ENCODE peak calls at places on chromosomes 16 and 17, in ten cellular contexts. One of them, this sample, is unnamed.

GRCh38 chr16:5041604-5042133 is 7.9 kb upstream of the NAGPA start:
- DNase-seq in AG04450: no peak
- DNase-seq in transverse colon: no peak
- DNase-seq in esophagus squamous epithelium: no peak
- DNase-seq in OCI-LY7: no peak
- DNase-seq in A549: no peak
- DNase-seq in fibroblast of mammary gland: peak; percentile 65
- DNase-seq in left ventricle myocardium inferior: no peak
- DNase-seq in tibial artery: no peak
- DNase-seq in lung: no peak
- DNase-seq in this sample: no peak

GRCh38 chr17:73956595-73957465 is 246.6 kb upstream of the RPL38 start:
- DNase-seq in A549: peak; percentile 88
- DNase-seq in left ventricle myocardium inferior: peak; percentile 27
- DNase-seq in tibial artery: no peak
- DNase-seq in transverse colon: peak; percentile 69
- DNase-seq in AG04450: no peak
- DNase-seq in fibroblast of mammary gland: peak; percentile 51
- DNase-seq in esophagus squamous epithelium: no peak
- DNase-seq in lung: peak; percentile 40
- DNase-seq in OCI-LY7: peak; percentile 68
- DNase-seq in this sample: no peak

GRCh38 chr16:4437366-4437765 is 11.7 kb downstream of the DNAJA3 start:
- DNase-seq in esophagus squamous epithelium: no peak
- DNase-seq in lung: no peak
- DNase-seq in A549: no peak
- DNase-seq in OCI-LY7: no peak
- DNase-seq in fibroblast of mammary gland: no peak
- DNase-seq in transverse colon: no peak
- DNase-seq in AG04450: no peak
- DNase-seq in tibial artery: no peak
- DNase-seq in left ventricle myocardium inferior: no peak
- DNase-seq in this sample: no peak

GRCh38 chr17:66989579-66989978 is 25.1 kb downstream of the CACNG4 start:
- DNase-seq in fibroblast of mammary gland: no peak
- DNase-seq in A549: no peak
- DNase-seq in tibial artery: no peak
- DNase-seq in OCI-LY7: no peak
- DNase-seq in lung: no peak
- DNase-seq in AG04450: no peak
- DNase-seq in esophagus squamous epithelium: no peak
- DNase-seq in left ventricle myocardium inferior: no peak
- DNase-seq in transverse colon: no peak
- DNase-seq in this sample: no peak

GRCh38 chr17:56452469-56452868 is 141.0 kb upstream of the NOG start:
- DNase-seq in AG04450: no peak
- DNase-seq in fibroblast of mammary gland: no peak
- DNase-seq in transverse colon: no peak
- DNase-seq in left ventricle myocardium inferior: no peak
- DNase-seq in lung: no peak
- DNase-seq in tibial artery: no peak
- DNase-seq in OCI-LY7: no peak
- DNase-seq in A549: no peak
- DNase-seq in esophagus squamous epithelium: no peak
- DNase-seq in this sample: no peak

GRCh38 chr17:65230040-65230439 is 92.9 kb downstream of the RGS9 start:
- DNase-seq in A549: no peak
- DNase-seq in lung: no peak
- DNase-seq in esophagus squamous epithelium: no peak
- DNase-seq in OCI-LY7: peak; percentile 59
- DNase-seq in transverse colon: no peak
- DNase-seq in fibroblast of mammary gland: no peak
- DNase-seq in AG04450: no peak
- DNase-seq in tibial artery: no peak
- DNase-seq in left ventricle myocardium inferior: no peak
- DNase-seq in this sample: no peak

GRCh38 chr16:52497067-52497816 is 49.7 kb downstream of the TOX3 start:
- DNase-seq in OCI-LY7: no peak
- DNase-seq in AG04450: no peak
- DNase-seq in transverse colon: no peak
- DNase-seq in left ventricle myocardium inferior: no peak
- DNase-seq in A549: no peak
- DNase-seq in fibroblast of mammary gland: no peak
- DNase-seq in lung: no peak
- DNase-seq in esophagus squamous epithelium: no peak
- DNase-seq in tibial artery: no peak
- DNase-seq in this sample: no peak

GRCh38 chr16:89924298-89924924 is 1.3 kb downstream of the TUBB3 start:
- DNase-seq in esophagus squamous epithelium: no peak
- DNase-seq in transverse colon: no peak
- DNase-seq in AG04450: no peak
- DNase-seq in OCI-LY7: peak; percentile 91
- DNase-seq in left ventricle myocardium inferior: no peak
- DNase-seq in tibial artery: no peak
- DNase-seq in fibroblast of mammary gland: peak; percentile 32
- DNase-seq in A549: no peak
- DNase-seq in lung: no peak
- DNase-seq in this sample: no peak

GRCh38 chr17:63116228-63116627 is 150.2 kb downstream of the TANC2 start:
- DNase-seq in transverse colon: no peak
- DNase-seq in AG04450: no peak
- DNase-seq in left ventricle myocardium inferior: no peak
- DNase-seq in esophagus squamous epithelium: no peak
- DNase-seq in tibial artery: no peak
- DNase-seq in lung: no peak
- DNase-seq in fibroblast of mammary gland: no peak
- DNase-seq in A549: peak; percentile 38
- DNase-seq in OCI-LY7: no peak
- DNase-seq in this sample: no peak

GRCh38 chr17:63124536-63124935 is 158.5 kb downstream of the TANC2 start:
- DNase-seq in tibial artery: no peak
- DNase-seq in OCI-LY7: no peak
- DNase-seq in A549: no peak
- DNase-seq in AG04450: no peak
- DNase-seq in fibroblast of mammary gland: no peak
- DNase-seq in transverse colon: no peak
- DNase-seq in left ventricle myocardium inferior: no peak
- DNase-seq in lung: no peak
- DNase-seq in esophagus squamous epithelium: no peak
- DNase-seq in this sample: no peak

GRCh38 chr17:63117431-63117830 is 151.4 kb downstream of the TANC2 start:
- DNase-seq in fibroblast of mammary gland: no peak
- DNase-seq in left ventricle myocardium inferior: no peak
- DNase-seq in OCI-LY7: no peak
- DNase-seq in A549: no peak
- DNase-seq in lung: no peak
- DNase-seq in tibial artery: no peak
- DNase-seq in transverse colon: no peak
- DNase-seq in AG04450: no peak
- DNase-seq in esophagus squamous epithelium: no peak
- DNase-seq in this sample: no peak

GRCh38 chr17:63116967-63117366 is 150.9 kb downstream of the TANC2 start:
- DNase-seq in fibroblast of mammary gland: peak; percentile 45
- DNase-seq in lung: no peak
- DNase-seq in tibial artery: no peak
- DNase-seq in transverse colon: no peak
- DNase-seq in left ventricle myocardium inferior: no peak
- DNase-seq in OCI-LY7: no peak
- DNase-seq in AG04450: no peak
- DNase-seq in esophagus squamous epithelium: no peak
- DNase-seq in A549: no peak
- DNase-seq in this sample: no peak

DNA sequence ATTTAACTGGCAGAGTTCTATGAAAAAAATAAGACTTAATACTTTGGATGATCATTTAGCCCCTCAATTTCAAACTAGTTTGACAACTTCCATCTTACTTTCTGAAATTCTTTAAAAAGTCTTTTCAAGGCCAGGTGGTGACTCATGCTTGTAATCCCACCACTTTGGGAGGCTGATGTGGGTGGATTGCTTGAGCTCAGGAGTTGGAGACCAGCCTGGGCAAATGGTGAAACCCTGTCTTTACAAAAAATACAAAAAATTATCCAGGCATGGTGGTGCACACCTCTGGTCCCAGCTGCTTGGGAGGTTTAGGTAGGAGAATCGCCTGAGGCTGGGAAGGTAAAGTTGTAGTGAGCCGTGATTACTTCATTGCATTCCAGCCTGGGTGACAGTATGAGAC is 154.4 kb downstream of the TANC2 start:
- DNase-seq in transverse colon: no peak
- DNase-seq in A549: no peak
- DNase-seq in lung: no peak
- DNase-seq in AG04450: no peak
- DNase-seq in left ventricle myocardium inferior: no peak
- DNase-seq in OCI-LY7: no peak
- DNase-seq in fibroblast of mammary gland: peak; percentile 55
- DNase-seq in tibial artery: no peak
- DNase-seq in esophagus squamous epithelium: no peak
- DNase-seq in this sample: no peak
- H3K4me3 ChIP-seq in transverse colon: no peak overlapping the region
- H3K4me3 ChIP-seq in A549: no peak overlapping the region
- H3K4me3 ChIP-seq in lung: no peak overlapping the region
- H3K4me3 ChIP-seq in AG04450: no peak overlapping the region
- H3K4me3 ChIP-seq in left ventricle myocardium inferior: no peak overlapping the region
- H3K4me3 ChIP-seq in OCI-LY7: no peak overlapping the region
- H3K4me3 ChIP-seq in fibroblast of mammary gland: no peak overlapping the region
- H3K4me3 ChIP-seq in tibial artery: no peak overlapping the region
- H3K4me3 ChIP-seq in esophagus squamous epithelium: no peak overlapping the region
- H3K4me3 ChIP-seq in this sample: no peak overlapping the region

GRCh38 chr17:16995930-16996329 is 24.0 kb upstream of the TNFRSF13B start:
- DNase-seq in A549: no peak
- DNase-seq in esophagus squamous epithelium: no peak
- DNase-seq in OCI-LY7: no peak
- DNase-seq in lung: no peak
- DNase-seq in transverse colon: no peak
- DNase-seq in fibroblast of mammary gland: no peak
- DNase-seq in AG04450: no peak
- DNase-seq in left ventricle myocardium inferior: no peak
- DNase-seq in tibial artery: peak; percentile 23
- DNase-seq in this sample: no peak

GRCh38 chr17:17001076-17001777 is 29.3 kb upstream of the TNFRSF13B start:
- DNase-seq in A549: no peak
- DNase-seq in lung: no peak
- DNase-seq in esophagus squamous epithelium: no peak
- DNase-seq in tibial artery: peak; percentile 61
- DNase-seq in OCI-LY7: no peak
- DNase-seq in AG04450: no peak
- DNase-seq in fibroblast of mammary gland: no peak
- DNase-seq in transverse colon: no peak
- DNase-seq in left ventricle myocardium inferior: peak; percentile 2
- DNase-seq in this sample: no peak

GRCh38 chr17:16999931-17000625 is 28.2 kb upstream of the TNFRSF13B start:
- DNase-seq in A549: no peak
- DNase-seq in esophagus squamous epithelium: no peak
- DNase-seq in tibial artery: no peak
- DNase-seq in transverse colon: no peak
- DNase-seq in lung: no peak
- DNase-seq in OCI-LY7: no peak
- DNase-seq in AG04450: no peak
- DNase-seq in left ventricle myocardium inferior: peak; percentile 9
- DNase-seq in fibroblast of mammary gland: no peak
- DNase-seq in this sample: no peak

GRCh38 chr17:16994626-16995025 is 22.7 kb upstream of the TNFRSF13B start:
- DNase-seq in fibroblast of mammary gland: no peak
- DNase-seq in OCI-LY7: no peak
- DNase-seq in transverse colon: no peak
- DNase-seq in left ventricle myocardium inferior: no peak
- DNase-seq in lung: no peak
- DNase-seq in A549: no peak
- DNase-seq in tibial artery: no peak
- DNase-seq in esophagus squamous epithelium: no peak
- DNase-seq in AG04450: no peak
- DNase-seq in this sample: no peak

DNA sequence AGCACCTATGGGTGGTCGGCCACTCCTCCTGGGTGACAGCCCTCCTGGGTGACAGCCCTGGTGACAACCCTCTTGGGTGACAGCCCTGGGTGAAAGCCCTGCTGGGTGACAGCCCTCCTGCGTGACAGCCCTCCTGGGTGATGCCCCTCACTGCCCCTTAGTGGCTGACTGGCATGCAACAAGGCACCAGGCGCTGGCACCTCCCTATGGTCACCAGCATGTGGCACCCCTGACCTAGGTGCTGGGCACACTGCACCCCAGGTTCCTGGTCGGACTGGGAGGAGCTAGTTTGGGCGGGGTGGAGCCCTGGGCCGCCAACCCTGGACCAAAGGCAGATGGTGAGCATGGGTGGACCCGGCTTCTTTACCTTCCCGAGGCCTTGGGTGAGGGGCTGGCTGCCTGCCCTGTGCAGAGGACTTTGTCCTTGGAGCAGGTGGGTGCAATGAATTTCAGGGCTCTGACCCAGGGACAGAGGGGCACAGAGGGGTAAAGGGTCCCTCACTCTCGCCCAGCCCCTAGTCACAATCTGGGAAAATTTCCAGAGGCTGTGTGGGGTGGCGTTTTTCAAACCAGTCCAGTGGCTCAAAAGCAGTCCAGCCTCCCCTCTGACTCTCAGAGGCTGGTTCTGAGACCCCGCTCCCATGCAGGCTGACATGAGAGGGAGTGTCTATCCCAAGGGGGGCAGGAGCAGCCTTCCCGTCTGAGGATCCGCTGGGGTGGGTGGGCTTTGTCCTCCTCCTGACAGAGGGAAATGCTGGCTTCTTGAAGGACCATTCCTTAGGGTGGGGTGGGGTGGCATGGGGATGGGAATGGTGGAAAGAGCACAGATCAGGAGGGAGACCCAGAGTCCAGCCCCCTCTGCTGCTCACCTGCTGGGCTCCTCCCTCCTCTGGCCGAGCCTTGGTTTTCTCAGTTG is 25.9 kb upstream of the TNFRSF13B start:
- DNase-seq in transverse colon: no peak
- DNase-seq in tibial artery: peak; percentile 61
- DNase-seq in A549: peak; percentile 67
- DNase-seq in lung: no peak
- DNase-seq in left ventricle myocardium inferior: no peak
- DNase-seq in fibroblast of mammary gland: peak; percentile 52
- DNase-seq in OCI-LY7: peak; percentile 29
- DNase-seq in AG04450: no peak
- DNase-seq in esophagus squamous epithelium: no peak
- DNase-seq in this sample: no peak
- TF ChIP-seq CTCF in transverse colon: no peak
- TF ChIP-seq CTCF in tibial artery: no peak
- TF ChIP-seq CTCF in A549: peak; percentile 73
- TF ChIP-seq CTCF in lung: peak; percentile 98
- TF ChIP-seq CTCF in left ventricle myocardium inferior: no peak
- TF ChIP-seq CTCF in fibroblast of mammary gland: peak; percentile 67
- TF ChIP-seq CTCF in OCI-LY7: peak; percentile 58
- TF ChIP-seq CTCF in AG04450: peak; percentile 81
- TF ChIP-seq CTCF in esophagus squamous epithelium: no peak
- TF ChIP-seq CTCF in this sample: no peak

GRCh38 chr16:87806608-87807546 is 41.1 kb upstream of the KLHDC4 start:
- DNase-seq in tibial artery: no peak
- DNase-seq in lung: peak; percentile 62
- DNase-seq in fibroblast of mammary gland: peak; percentile 58
- DNase-seq in left ventricle myocardium inferior: peak; percentile 58
- DNase-seq in transverse colon: peak; percentile 62
- DNase-seq in esophagus squamous epithelium: peak; percentile 28
- DNase-seq in OCI-LY7: peak; percentile 95
- DNase-seq in AG04450: peak; percentile 78
- DNase-seq in A549: peak; percentile 78
- DNase-seq in this sample: peak; percentile 16
- H3K4me3 ChIP-seq in tibial artery: peak overlapping the region; percentile 50
- H3K4me3 ChIP-seq in lung: no peak overlapping the region
- H3K4me3 ChIP-seq in fibroblast of mammary gland: peak overlapping the region; percentile 35
- H3K4me3 ChIP-seq in left ventricle myocardium inferior: peak overlapping the region; percentile 66
- H3K4me3 ChIP-seq in transverse colon: peak overlapping the region; percentile 12
- H3K4me3 ChIP-seq in esophagus squamous epithelium: no peak overlapping the region
- H3K4me3 ChIP-seq in OCI-LY7: peak overlapping the region; percentile 65
- H3K4me3 ChIP-seq in AG04450: peak overlapping the region; percentile 34
- H3K4me3 ChIP-seq in A549: peak overlapping the region; percentile 31
- H3K4me3 ChIP-seq in this sample: peak overlapping the region; percentile 70

GRCh38 chr17:51435171-51435552 is 174.8 kb downstream of the UTP18 start:
- DNase-seq in fibroblast of mammary gland: no peak
- DNase-seq in esophagus squamous epithelium: no peak
- DNase-seq in tibial artery: no peak
- DNase-seq in OCI-LY7: no peak
- DNase-seq in left ventricle myocardium inferior: no peak
- DNase-seq in transverse colon: no peak
- DNase-seq in A549: no peak
- DNase-seq in lung: no peak
- DNase-seq in AG04450: no peak
- DNase-seq in this sample: no peak

GRCh38 chr17:51430581-51430980 is 170.2 kb downstream of the UTP18 start:
- DNase-seq in esophagus squamous epithelium: no peak
- DNase-seq in fibroblast of mammary gland: no peak
- DNase-seq in transverse colon: no peak
- DNase-seq in OCI-LY7: no peak
- DNase-seq in tibial artery: no peak
- DNase-seq in lung: no peak
- DNase-seq in A549: no peak
- DNase-seq in AG04450: no peak
- DNase-seq in left ventricle myocardium inferior: no peak
- DNase-seq in this sample: no peak

GRCh38 chr17:51439395-51440229 is 179.3 kb downstream of the UTP18 start:
- DNase-seq in transverse colon: no peak
- DNase-seq in left ventricle myocardium inferior: no peak
- DNase-seq in lung: no peak
- DNase-seq in tibial artery: no peak
- DNase-seq in esophagus squamous epithelium: no peak
- DNase-seq in fibroblast of mammary gland: no peak
- DNase-seq in AG04450: no peak
- DNase-seq in OCI-LY7: no peak
- DNase-seq in A549: no peak
- DNase-seq in this sample: no peak

GRCh38 chr17:51434434-51435170 is 174.3 kb downstream of the UTP18 start:
- DNase-seq in OCI-LY7: no peak
- DNase-seq in fibroblast of mammary gland: no peak
- DNase-seq in lung: no peak
- DNase-seq in left ventricle myocardium inferior: no peak
- DNase-seq in transverse colon: no peak
- DNase-seq in AG04450: no peak
- DNase-seq in esophagus squamous epithelium: no peak
- DNase-seq in tibial artery: no peak
- DNase-seq in A549: no peak
- DNase-seq in this sample: no peak

DNA sequence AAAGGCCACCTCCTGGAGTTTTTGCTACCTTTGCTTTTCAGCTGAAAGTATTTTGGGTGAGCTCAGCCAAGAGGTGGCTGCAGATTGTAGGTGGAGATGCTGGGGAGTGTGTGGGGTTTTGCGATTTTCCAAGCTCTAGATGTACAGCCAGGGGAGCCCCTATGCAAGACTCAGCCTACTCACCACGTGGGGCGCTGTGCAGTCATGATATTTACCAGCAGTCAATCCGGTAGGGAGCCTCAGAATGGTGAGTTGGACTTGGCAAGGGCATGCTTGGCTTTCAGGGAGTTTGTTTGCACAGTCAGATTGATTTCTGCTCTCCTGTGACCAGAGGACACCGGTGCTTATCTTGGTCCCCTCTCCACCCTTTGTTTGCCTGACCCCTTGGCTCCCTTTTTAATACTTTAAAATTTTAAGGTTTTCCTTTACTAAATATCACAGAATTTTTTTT is 175.3 kb downstream of the UTP18 start:
- DNase-seq in esophagus squamous epithelium: no peak
- DNase-seq in left ventricle myocardium inferior: peak; percentile 20
- DNase-seq in A549: peak; percentile 91
- DNase-seq in fibroblast of mammary gland: peak; percentile 8
- DNase-seq in lung: peak; percentile 59
- DNase-seq in OCI-LY7: peak; percentile 47
- DNase-seq in tibial artery: no peak
- DNase-seq in transverse colon: peak; percentile 48
- DNase-seq in AG04450: no peak
- DNase-seq in this sample: no peak
- TF ChIP-seq CTCF in esophagus squamous epithelium: no peak
- TF ChIP-seq CTCF in left ventricle myocardium inferior: peak; percentile 39
- TF ChIP-seq CTCF in A549: peak; percentile 66
- TF ChIP-seq CTCF in fibroblast of mammary gland: no peak
- TF ChIP-seq CTCF in lung: no peak
- TF ChIP-seq CTCF in OCI-LY7: peak; percentile 79
- TF ChIP-seq CTCF in tibial artery: no peak
- TF ChIP-seq CTCF in transverse colon: peak; percentile 12
- TF ChIP-seq CTCF in AG04450: peak; percentile 40
- TF ChIP-seq CTCF in this sample: no peak